ENCODE peak calls at places on chromosomes 7 and 10, in six cellular contexts. Z is fibroblast of lung; W is activated T-cell treated with anti-CD3 and anti-CD28 coated beads for 1 hour; A is activated effector memory CD4-positive, alpha-beta T cell treated with anti-CD3 and anti-CD28 coated beads, Interleukin-2, amount 50 U/mL, for 16 hours; B is cardiac fibroblast; T is NCI-H2107. F is an unnamed sample.
A peak's percentile ranks its signal among the peaks of the same experiment; 100 is the strongest.

GRCh38 chr10:34216348-34216908 is 598.7 kb downstream of the PARD3 start:
- DNase-seq in T (no peak), Z (no peak), A (no peak), B (no peak), W (no peak), F (no peak)

GRCh38 chr7:80127412-80128150 is 7.0 kb upstream of the GNAI1 start:
- DNase-seq in Z (no peak), A (no peak), W (no peak), T (peak; percentile 68), B (peak; percentile 56), F (peak; percentile 61)

GRCh38 chr10:72484521-72484920 is 129.8 kb upstream of the DNAJB12 start:
- DNase-seq in A (no peak), W (no peak), B (no peak), Z (no peak), T (no peak), F (no peak)

GRCh38 chr10:131424836-131425506 is 113.5 kb upstream of the TCERG1L start:
- DNase-seq in Z (no peak), T (no peak), B (no peak), A (no peak), W (no peak), F (no peak)

GRCh38 chr7:75823198-75823910 is 9.7 kb upstream of the CCL24 start:
- DNase-seq in B (no peak), T (no peak), Z (no peak), A (no peak), W (no peak), F (no peak)

GRCh38 chr10:32332299-32332750 is 14.6 kb downstream of the EPC1 start:
- DNase-seq in T (no peak), B (peak; percentile 19), W (peak; percentile 34), Z (peak; percentile 13), A (peak; percentile 90), F (no peak)

GRCh38 chr7:143181349-143181748 is 1.9 kb upstream of the TAS2R39 start:
- DNase-seq in T (no peak), A (no peak), Z (no peak), B (no peak), W (no peak), F (no peak)

GRCh38 chr10:103990170-103990930 is 23.4 kb downstream of the SLK start:
- DNase-seq in A (no peak), W (no peak), T (no peak), Z (no peak), B (no peak), F (no peak)

GRCh38 chr7:74043523-74043951 is 15.6 kb downstream of the ELN start:
- DNase-seq in B (peak; percentile 36), T (no peak), A (no peak), W (no peak), Z (no peak), F (no peak)

GRCh38 chr7:115911466-115911865 is 119.1 kb downstream of the TFEC start:
- DNase-seq in W (no peak), T (no peak), A (no peak), Z (peak; percentile 58), B (no peak), F (no peak)

F was measured in retina.